ENCODE peak calls at places on chromosomes 16 and 17, in nine cellular contexts. F, L, M, Z, K, R, D, E and Q are unnamed samples.
A peak's percentile ranks its signal among the peaks of the same experiment; 100 is the strongest.

GRCh38 chr16:23726710-23727109 is 13.7 kb upstream of the ERN2 start:
- DNase-seq in M (no peak), R (no peak), L (no peak), E (no peak), D (no peak), Z (no peak), K (no peak), F (no peak), Q (no peak)

GRCh38 chr17:75589919-75590303 is 2.3 kb downstream of the MYO15B start:
- DNase-seq in F (no peak), K (peak; percentile 36), Z (no peak), M (no peak), D (no peak), R (no peak), L (no peak), E (no peak), Q (no peak)

GRCh38 chr17:65438708-65439294 is 122.6 kb downstream of the AXIN2 start:
- DNase-seq in L (no peak), R (peak; percentile 77), Z (no peak), D (no peak), E (no peak), M (no peak), F (no peak), K (no peak), Q (no peak)

GRCh38 chr16:456891-457483 is 31.5 kb downstream of the RAB11FIP3 start:
- DNase-seq in F (peak; percentile 57), K (peak; percentile 47), E (no peak), Z (no peak), D (peak; percentile 62), L (no peak), M (no peak), R (no peak), Q (no peak)

GRCh38 chr16:67967183-67967955 is 1.1 kb downstream of the SLC12A4 start:
- DNase-seq in E (no peak), Z (no peak), R (peak; percentile 45), F (no peak), K (peak; percentile 47), M (peak; percentile 40), L (no peak), D (no peak), Q (no peak)

GRCh38 chr16:52991572-52991971 is 61.1 kb downstream of the CHD9NB start:
- DNase-seq in Z (no peak), K (no peak), L (no peak), F (no peak), R (no peak), D (no peak), M (no peak), E (no peak), Q (no peak)

GRCh38 chr17:64385187-64386083 is 5.2 kb downstream of the PECAM1 start:
- DNase-seq in D (peak; percentile 92), F (no peak), E (no peak), Z (peak; percentile 89), M (peak; percentile 85), K (peak; percentile 30), L (peak; percentile 46), R (peak; percentile 99), Q (no peak)

GRCh38 chr17:71180801-71181385 is 939.9 kb upstream of the SOX9 start:
- DNase-seq in L (no peak), R (peak; percentile 84), M (peak; percentile 32), F (peak; percentile 26), D (peak; percentile 47), K (peak; percentile 22), E (no peak), Z (no peak), Q (no peak)

GRCh38 chr17:77836557-77837041 is 121.9 kb upstream of the TNRC6C start:
- DNase-seq in R (no peak), E (no peak), M (peak; percentile 96), F (no peak), L (no peak), Z (no peak), K (no peak), D (peak; percentile 42), Q (peak; percentile 95)

GRCh38 chr17:77738666-77739531 is 219.6 kb upstream of the TNRC6C start:
- DNase-seq in M (no peak), K (peak; percentile 14), D (peak; percentile 66), Z (no peak), E (no peak), L (no peak), F (no peak), R (no peak), Q (peak; percentile 30)

GRCh38 chr16:7550096-7550495 is 217.5 kb downstream of the RBFOX1 start:
- DNase-seq in D (no peak), R (no peak), E (no peak), F (no peak), L (no peak), Z (no peak), K (no peak), M (no peak), Q (no peak)

GRCh38 chr17:80948091-80948960 is 43.3 kb upstream of the CHMP6 start:
- DNase-seq in R (no peak), L (no peak), F (no peak), M (no peak), K (no peak), Z (peak; percentile 45), D (no peak), E (no peak), Q (no peak)

GRCh38 chr16:87742781-87743490 is 22.9 kb downstream of the KLHDC4 start:
- DNase-seq in F (peak; percentile 29), E (no peak), K (peak; percentile 66), Z (no peak), L (no peak), M (no peak), D (no peak), R (no peak), Q (no peak)